ENCODE peak calls at places on chromosomes 7 and 10, in ten cellular contexts. U, M, Q, C, F, T, A, I, B and O are unnamed samples.

GRCh38 chr7:65554-65953 is 126.8 kb upstream of the FAM20C start:
- DNase-seq in U (no peak), M (no peak), Q (peak; percentile 43), C (no peak), F (peak; percentile 59), T (peak; percentile 50), A (no peak), I (no peak), B (no peak), O (no peak)

GRCh38 chr10:10330481-10330880 is 687.2 kb upstream of the CELF2 start:
- DNase-seq in U (no peak), M (no peak), Q (no peak), C (no peak), F (peak; percentile 3), T (no peak), A (no peak), I (no peak), B (no peak), O (no peak)

GRCh38 chr7:2717293-2717904 is 29.4 kb downstream of the AMZ1 start:
- DNase-seq in U (peak; percentile 56), M (no peak), Q (no peak), C (no peak), F (peak; percentile 85), T (no peak), A (no peak), I (no peak), B (no peak), O (no peak)

GRCh38 chr10:75717126-75717916 is 285.9 kb downstream of the LRMDA start:
- DNase-seq in U (no peak), M (no peak), Q (no peak), C (no peak), F (no peak), T (peak; percentile 18), A (no peak), I (no peak), B (no peak), O (no peak)

GRCh38 chr7:156979007-156979606 is 29.6 kb downstream of the NOM1 start:
- DNase-seq in U (no peak), M (no peak), Q (no peak), C (no peak), F (no peak), T (no peak), A (no peak), I (no peak), B (no peak), O (no peak)

GRCh38 chr10:110802090-110802489 is 69.6 kb upstream of the PDCD4 start:
- DNase-seq in U (no peak), M (no peak), Q (no peak), C (no peak), F (peak; percentile 81), T (peak; percentile 88), A (no peak), I (no peak), B (no peak), O (no peak)

GRCh38 chr10:31757374-31757773 is 171.3 kb downstream of the ARHGAP12 start:
- DNase-seq in U (no peak), M (no peak), Q (no peak), C (no peak), F (no peak), T (peak; percentile 68), A (no peak), I (no peak), B (no peak), O (no peak)

GRCh38 chr10:127971973-127972615 is 65.2 kb downstream of the PTPRE start:
- DNase-seq in U (no peak), M (no peak), Q (no peak), C (no peak), F (peak; percentile 42), T (no peak), A (no peak), I (no peak), B (no peak), O (no peak)

GRCh38 chr7:45125193-45125904 is 13.9 kb upstream of the TBRG4 start:
- DNase-seq in U (no peak), M (no peak), Q (no peak), C (no peak), F (no peak), T (no peak), A (no peak), I (no peak), B (no peak), O (no peak)

GRCh38 chr7:37433166-37433565 is 15.5 kb downstream of the ELMO1 start:
- DNase-seq in U (peak; percentile 24), M (no peak), Q (no peak), C (no peak), F (no peak), T (no peak), A (no peak), I (no peak), B (no peak), O (no peak)

GRCh38 chr10:80371462-80371861 is 14.9 kb downstream of the DYDC2 start:
- DNase-seq in U (no peak), M (no peak), Q (no peak), C (no peak), F (no peak), T (no peak), A (no peak), I (no peak), B (no peak), O (no peak)

GRCh38 chr10:31064334-31064733 is 32.7 kb upstream of the ZNF438 start:
- DNase-seq in U (no peak), M (no peak), Q (no peak), C (no peak), F (peak; percentile 80), T (peak; percentile 85), A (no peak), I (no peak), B (no peak), O (no peak)

GRCh38 chr10:90227259-90227658 is 525.9 kb downstream of the KIF20B start:
- DNase-seq in U (no peak), M (no peak), Q (no peak), C (peak; percentile 32), F (peak; percentile 98), T (no peak), A (no peak), I (peak; percentile 19), B (no peak), O (peak; percentile 67)

GRCh38 chr7:103651978-103652377 is 206.0 kb upstream of the SLC26A5 start:
- DNase-seq in U (no peak), M (no peak), Q (no peak), C (no peak), F (no peak), T (no peak), A (no peak), I (no peak), B (no peak), O (no peak)

GRCh38 chr7:151174246-151175046 is 7.0 kb upstream of the GBX1 start:
- DNase-seq in U (no peak), M (no peak), Q (no peak), C (no peak), F (peak; percentile 49), T (no peak), A (no peak), I (no peak), B (no peak), O (no peak)

GRCh38 chr10:60162631-60163030 is 227.0 kb downstream of the ANK3 start:
- DNase-seq in U (no peak), M (no peak), Q (no peak), C (no peak), F (no peak), T (no peak), A (no peak), I (no peak), B (no peak), O (no peak)

GRCh38 chr10:49601857-49602256 is 8.3 kb upstream of the SLC18A3 start:
- DNase-seq in U (no peak), M (no peak), Q (no peak), C (no peak), F (peak; percentile 9), T (no peak), A (no peak), I (no peak), B (no peak), O (no peak)

GRCh38 chr10:28849821-28850220 is 172.5 kb downstream of the BAMBI start:
- DNase-seq in U (no peak), M (no peak), Q (no peak), C (no peak), F (peak; percentile 21), T (peak; percentile 9), A (no peak), I (no peak), B (no peak), O (no peak)

GRCh38 chr7:47819054-47819920 is 129.0 kb downstream of the PKD1L1 start:
- DNase-seq in U (peak; percentile 64), M (peak; percentile 56), Q (peak; percentile 76), C (peak; percentile 50), F (peak; percentile 72), T (peak; percentile 74), A (no peak), I (peak; percentile 12), B (peak; percentile 65), O (peak; percentile 20)

GRCh38 chr7:68449099-68449498 is 1149.2 kb upstream of the AUTS2 start:
- DNase-seq in U (no peak), M (no peak), Q (no peak), C (no peak), F (no peak), T (no peak), A (no peak), I (no peak), B (no peak), O (no peak)

GRCh38 chr7:44065431-44066110 is at the start of gene PGAM2:
- DNase-seq in U (no peak), M (no peak), Q (peak; percentile 55), C (no peak), F (peak; percentile 36), T (no peak), A (peak; percentile 43), I (no peak), B (no peak), O (no peak)